ENCODE peak calls at places on chromosomes 1 and 21, in six cellular contexts. G, C, I, X, P and V are unnamed samples. For H3K4me1, the result is how much of the 10 kb centered on the place peaks cover.

GRCh38 chr1:94787676-94788075 is 32.5 kb upstream of the SLC44A3 start:
- DNase-seq in G (no peak), I (no peak), C (no peak), X (no peak), P (no peak), V (no peak)

GRCh38 chr1:22728751-22729399 is 18.2 kb downstream of the EPHB2 start:
- DNase-seq in G (no peak), I (no peak), P (peak), C (no peak), X (no peak), V (no peak)

GRCh38 chr1:207815466-207815865 is 63.6 kb downstream of the CD46 start:
- DNase-seq in G (no peak), C (no peak), I (no peak), P (peak), X (no peak), V (no peak)

GRCh38 chr1:51768971-51769601 is 109.4 kb downstream of the NRDC start:
- DNase-seq in G (no peak), X (peak), P (no peak), I (no peak), C (peak), V (no peak)

GRCh38 chr1:234732260-234732659 is 122.3 kb upstream of the IRF2BP2 start:
- DNase-seq in P (no peak), C (no peak), G (no peak), X (no peak), I (no peak), V (no peak)

GRCh38 chr1:42913426-42914091 is 45.1 kb downstream of the SLC2A1 start:
- DNase-seq in P (peak), X (peak), C (peak), G (no peak), I (peak), V (peak)

GRCh38 chr1:65459397-65459768 is 38.9 kb downstream of the LEPR start:
- DNase-seq in G (no peak), P (no peak), C (no peak), I (no peak), X (no peak), V (no peak)

GRCh38 chr1:97545446-97545845 is 375.4 kb downstream of the DPYD start:
- DNase-seq in C (no peak), G (no peak), P (no peak), I (no peak), X (no peak), V (no peak)

GRCh38 chr1:27257155-27257554 is 22.7 kb downstream of the WDTC1 start:
- DNase-seq in X (no peak), C (no peak), I (no peak), G (no peak), P (no peak), V (no peak)

GRCh38 chr1:107430540-107431228 is 289.8 kb downstream of the NTNG1 start:
- DNase-seq in P (peak), C (peak), I (no peak), X (peak), G (no peak), V (no peak)

GRCh38 chr1:199089393-199090122 is 450.7 kb downstream of the PTPRC start:
- DNase-seq in P (no peak), I (peak), C (no peak), X (no peak), G (no peak), V (no peak)

GRCh38 chr1:108708726-108709660 is 3.7 kb upstream of the FNDC7 start:
- DNase-seq in C (no peak), G (no peak), I (peak), X (no peak), P (no peak), V (no peak)

GRCh38 chr1:209207701-209208286 is 375.7 kb upstream of the CAMK1G start:
- DNase-seq in I (no peak), C (peak), P (peak), G (peak), X (peak), V (no peak)

DNA sequence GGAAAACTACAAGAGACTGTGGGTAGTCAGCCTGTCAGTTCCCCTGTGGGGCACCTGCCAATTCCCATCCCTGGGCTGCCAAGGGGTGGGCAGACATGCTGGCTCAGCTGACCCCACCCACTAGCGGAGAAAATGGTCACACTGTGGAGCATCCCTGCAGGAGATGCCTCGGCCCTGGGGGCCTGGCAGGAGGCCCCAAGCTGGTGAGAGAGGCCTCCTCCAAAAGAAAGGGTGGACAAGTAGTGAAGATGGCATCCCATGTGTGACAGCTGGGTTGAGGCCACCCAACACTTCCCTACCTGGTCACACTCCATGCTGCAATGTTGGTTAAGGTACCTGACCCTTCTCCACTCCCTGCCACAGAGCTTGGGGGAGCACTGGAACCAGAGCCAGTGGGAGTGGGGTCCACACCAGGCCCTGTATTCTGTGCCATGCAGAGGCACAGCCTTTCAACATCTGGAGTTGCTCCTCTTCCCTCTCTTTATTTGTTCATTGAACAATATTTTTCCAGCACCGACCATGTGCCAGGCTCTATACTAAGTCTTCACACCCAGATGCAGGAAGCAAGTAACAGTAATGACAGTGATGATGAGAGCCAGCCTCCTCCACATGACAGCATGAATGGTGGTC is 59.5 kb downstream of the KLHDC7A start:
- DNase-seq in P (no peak), G (no peak), X (no peak), C (no peak), I (no peak), V (no peak)
- H3K4me1 ChIP-seq in P (under half), G (under half), X (under half), C (under half), I (under half), V (under half)

GRCh38 chr1:185911978-185912377 is 177.8 kb downstream of the HMCN1 start:
- DNase-seq in P (no peak), I (no peak), X (no peak), C (no peak), G (no peak), V (no peak)
- H3K27ac ChIP-seq in P (no peak), I (no peak), X (no peak), C (no peak), G (no peak), V (no peak)

GRCh38 chr21:35348686-35349085 is 299.6 kb upstream of the RUNX1 start:
- DNase-seq in C (no peak), P (no peak), X (no peak), G (no peak), I (no peak), V (no peak)

GRCh38 chr21:35351434-35351833 is 302.3 kb upstream of the RUNX1 start:
- DNase-seq in I (no peak), X (no peak), C (no peak), G (no peak), P (no peak), V (no peak)

GRCh38 chr21:35352066-35352770 is 303.1 kb upstream of the RUNX1 start:
- DNase-seq in P (no peak), G (no peak), X (no peak), I (no peak), C (no peak), V (no peak)

GRCh38 chr21:35350965-35351364 is 301.9 kb upstream of the RUNX1 start:
- DNase-seq in C (no peak), I (no peak), G (no peak), X (no peak), P (no peak), V (no peak)

GRCh38 chr21:35349378-35350080 is 300.4 kb upstream of the RUNX1 start:
- DNase-seq in I (no peak), P (no peak), C (no peak), G (no peak), X (no peak), V (no peak)
- H3K4me3 ChIP-seq in I (no peak), P (no peak), C (no peak), G (no peak), X (no peak), V (no peak)

GRCh38 chr21:43608225-43608624 is 51.1 kb downstream of the HSF2BP start:
- DNase-seq in I (no peak), G (no peak), X (no peak), P (no peak), C (no peak), V (no peak)

GRCh38 chr21:43608664-43609063 is 50.6 kb downstream of the HSF2BP start:
- DNase-seq in I (no peak), C (no peak), X (no peak), P (no peak), G (no peak), V (no peak)

GRCh38 chr21:43613755-43614638 is 45.3 kb downstream of the HSF2BP start:
- DNase-seq in P (no peak), G (no peak), C (no peak), X (no peak), I (no peak), V (no peak)

GRCh38 chr21:43609501-43610340 is 49.6 kb downstream of the HSF2BP start:
- DNase-seq in I (no peak), P (peak), X (no peak), C (peak), G (no peak), V (peak)

GRCh38 chr21:43611598-43612369 is 47.5 kb downstream of the HSF2BP start:
- DNase-seq in I (no peak), X (peak), C (peak), P (peak), G (peak), V (peak)
- H3K4me1 ChIP-seq in I (under half), X (under half), C (under half), P (under half), G (under half), V (under half)

GRCh38 chr1:155127105-155127671 is 488 bp upstream of the EFNA1 start:
- DNase-seq in I (no peak), P (peak), C (peak), G (peak), X (no peak), V (peak)
- H3K27ac ChIP-seq in I (no peak), P (peak), C (peak), G (no peak), X (no peak), V (peak)

DNA sequence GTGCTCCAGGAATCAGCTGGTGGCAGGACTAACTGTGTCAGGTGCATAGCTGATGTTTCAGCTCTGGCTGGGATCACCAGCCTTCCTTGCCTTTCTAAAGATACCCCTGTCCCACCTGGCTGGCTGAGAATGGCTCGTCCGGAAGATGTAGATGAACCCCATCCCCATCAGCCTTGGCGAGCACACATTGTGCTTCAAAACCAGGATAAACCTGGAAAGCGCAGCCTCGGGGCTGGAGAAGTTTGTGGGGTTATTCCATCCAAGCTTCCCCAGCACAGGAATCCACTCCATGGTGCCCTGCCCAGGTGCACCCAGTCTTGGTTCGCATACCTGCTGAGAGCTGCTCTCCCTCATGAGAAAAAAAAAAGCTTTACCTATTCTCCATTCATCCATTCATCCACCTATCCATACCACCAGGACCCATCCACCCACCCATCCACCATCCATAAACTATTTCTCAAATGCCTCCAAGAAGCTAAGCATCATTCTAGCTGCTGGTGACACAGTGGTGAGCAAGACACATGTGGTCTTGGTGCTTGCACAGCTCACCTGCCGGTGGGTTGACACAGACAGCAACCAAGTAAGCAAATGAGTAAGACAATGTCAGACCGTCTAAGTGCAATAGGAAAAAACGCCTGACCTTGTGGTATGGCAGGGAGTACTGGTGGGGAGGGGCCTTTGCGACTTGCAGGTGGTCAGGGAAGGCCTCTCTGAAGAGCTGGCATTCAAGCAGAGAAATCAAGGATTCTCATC is 94.0 kb downstream of the DMRTB1 start:
- DNase-seq in P (no peak), X (no peak), I (no peak), G (peak), C (peak), V (peak)
- H3K4me3 ChIP-seq in P (no peak), X (no peak), I (no peak), G (no peak), C (no peak), V (no peak)

GRCh38 chr1:114585221-114585620 is 3.8 kb upstream of the BCAS2 start:
- DNase-seq in X (no peak), I (no peak), P (no peak), G (no peak), C (no peak), V (no peak)
- H3K4me1 ChIP-seq in X (under half), I (under half), P (under half), G (under half), C (under half), V (under half)

DNA sequence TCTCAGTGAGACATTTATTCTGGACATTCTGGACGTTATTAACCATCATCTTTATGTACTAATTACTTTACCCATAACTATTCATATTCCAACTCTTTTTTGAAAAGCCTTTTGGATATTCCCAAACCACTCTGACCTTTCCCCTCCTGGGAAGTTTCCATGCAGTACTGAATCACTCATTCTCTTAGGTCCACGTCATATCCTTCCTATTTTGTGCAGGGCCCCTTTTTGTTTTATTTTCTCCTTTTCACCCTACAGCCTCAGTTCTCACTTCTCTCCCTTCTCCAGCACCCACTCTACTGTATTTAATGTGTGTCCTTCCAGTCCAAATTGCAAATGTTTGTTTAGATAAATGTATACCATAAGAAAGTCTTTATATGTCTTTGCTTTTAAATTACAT is 16.4 kb upstream of the ATP1A1 start:
- DNase-seq in P (no peak), X (no peak), C (no peak), G (no peak), I (no peak), V (no peak)
- H3K27ac ChIP-seq in P (no peak), X (no peak), C (no peak), G (no peak), I (no peak), V (no peak)

GRCh38 chr1:180786633-180787032 is 126.1 kb upstream of the KIAA1614 start:
- DNase-seq in P (no peak), I (no peak), G (no peak), C (no peak), X (no peak), V (no peak)
- H3K4me3 ChIP-seq in P (no peak), I (no peak), G (no peak), C (no peak), X (no peak), V (no peak)

GRCh38 chr1:86773331-86774288 is 69.2 kb downstream of the SH3GLB1 start:
- DNase-seq in C (no peak), I (no peak), G (no peak), X (no peak), P (no peak), V (no peak)

GRCh38 chr1:86778510-86779218 is 74.3 kb downstream of the SH3GLB1 start:
- DNase-seq in P (no peak), C (no peak), X (no peak), I (no peak), G (no peak), V (no peak)

GRCh38 chr1:86775395-86775794 is 71.0 kb downstream of the SH3GLB1 start:
- DNase-seq in P (no peak), I (no peak), C (no peak), G (no peak), X (no peak), V (no peak)

GRCh38 chr1:86774305-86775304 is 70.2 kb downstream of the SH3GLB1 start:
- DNase-seq in C (peak), P (peak), X (no peak), G (peak), I (no peak), V (peak)

DNA sequence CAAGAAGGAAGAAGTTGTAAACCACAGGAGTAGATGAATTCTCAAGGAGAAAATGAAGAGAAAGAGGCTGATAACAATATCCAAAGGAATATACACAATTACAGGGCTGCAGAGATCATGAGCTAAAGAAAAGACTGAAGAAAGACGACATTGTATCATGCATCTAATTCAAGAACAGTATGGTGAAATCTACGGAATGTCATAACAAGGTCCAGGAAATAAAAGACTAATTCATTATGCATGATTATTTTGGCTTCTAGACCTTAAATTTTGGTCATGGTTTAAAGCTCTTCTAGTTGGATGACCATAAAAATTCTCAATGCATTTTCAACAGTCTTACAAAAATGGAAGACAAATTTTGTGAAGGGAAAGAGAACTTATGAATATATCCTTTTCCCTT is 71.7 kb downstream of the SH3GLB1 start:
- DNase-seq in I (no peak), X (no peak), P (no peak), C (no peak), G (no peak), V (no peak)
- H3K4me1 ChIP-seq in I (under half), X (under half), P (under half), C (under half), G (under half), V (under half)